ENCODE peak calls at places on chromosomes 4 and X, in ten cellular contexts. One of them, this sample, is unnamed. For H3K79me2, the result is how much of the 10 kb centered on the place peaks cover.

GRCh38 chr4:52729586-52729985 is 21.6 kb downstream of the ERVMER34-1 start:
- DNase-seq in mammary epithelial cell: no peak
- DNase-seq in PC-3: no peak
- DNase-seq in GM23248: no peak
- DNase-seq in mesendoderm: peak
- DNase-seq in MM.1S: no peak
- DNase-seq in OCI-LY7: no peak
- DNase-seq in endothelial cell of umbilical vein: no peak
- DNase-seq in H9: no peak
- DNase-seq in astrocyte: no peak
- DNase-seq in this sample: no peak

GRCh38 chr4:113502476-113502875 is 259.1 kb downstream of the CAMK2D start:
- DNase-seq in H9: no peak
- DNase-seq in OCI-LY7: no peak
- DNase-seq in GM23248: peak
- DNase-seq in PC-3: peak
- DNase-seq in MM.1S: no peak
- DNase-seq in mesendoderm: no peak
- DNase-seq in endothelial cell of umbilical vein: no peak
- DNase-seq in mammary epithelial cell: peak
- DNase-seq in astrocyte: no peak
- DNase-seq in this sample: no peak

GRCh38 chrX:39439910-39440733 is 638.9 kb downstream of the MID1IP1 start:
- DNase-seq in mammary epithelial cell: no peak
- DNase-seq in GM23248: no peak
- DNase-seq in endothelial cell of umbilical vein: no peak
- DNase-seq in PC-3: no peak
- DNase-seq in OCI-LY7: no peak
- DNase-seq in MM.1S: peak
- DNase-seq in H9: no peak
- DNase-seq in astrocyte: no peak
- DNase-seq in mesendoderm: no peak
- DNase-seq in this sample: no peak

GRCh38 chr4:113645771-113646455 is 115.6 kb downstream of the CAMK2D start:
- DNase-seq in mammary epithelial cell: peak
- DNase-seq in endothelial cell of umbilical vein: peak
- DNase-seq in mesendoderm: peak
- DNase-seq in OCI-LY7: no peak
- DNase-seq in GM23248: peak
- DNase-seq in H9: peak
- DNase-seq in PC-3: peak
- DNase-seq in astrocyte: peak
- DNase-seq in MM.1S: no peak
- DNase-seq in this sample: peak

GRCh38 chr4:139740121-139740520 is 74.5 kb downstream of the MGST2 start:
- DNase-seq in H9: no peak
- DNase-seq in mesendoderm: no peak
- DNase-seq in mammary epithelial cell: no peak
- DNase-seq in OCI-LY7: no peak
- DNase-seq in PC-3: no peak
- DNase-seq in endothelial cell of umbilical vein: peak
- DNase-seq in GM23248: no peak
- DNase-seq in astrocyte: no peak
- DNase-seq in MM.1S: no peak
- DNase-seq in this sample: no peak

GRCh38 chr4:152956650-152957436 is 20.7 kb downstream of the FHDC1 start:
- DNase-seq in PC-3: no peak
- DNase-seq in astrocyte: peak
- DNase-seq in MM.1S: no peak
- DNase-seq in OCI-LY7: no peak
- DNase-seq in mammary epithelial cell: no peak
- DNase-seq in GM23248: no peak
- DNase-seq in mesendoderm: peak
- DNase-seq in H9: no peak
- DNase-seq in endothelial cell of umbilical vein: peak
- DNase-seq in this sample: no peak

GRCh38 chrX:22136711-22137110 is 104.6 kb downstream of the PHEX start:
- DNase-seq in PC-3: no peak
- DNase-seq in MM.1S: no peak
- DNase-seq in H9: no peak
- DNase-seq in endothelial cell of umbilical vein: no peak
- DNase-seq in mammary epithelial cell: no peak
- DNase-seq in astrocyte: no peak
- DNase-seq in GM23248: no peak
- DNase-seq in mesendoderm: no peak
- DNase-seq in OCI-LY7: no peak
- DNase-seq in this sample: no peak

GRCh38 chrX:101231080-101231479 is 11.5 kb downstream of the DRP2 start:
- DNase-seq in MM.1S: no peak
- DNase-seq in PC-3: no peak
- DNase-seq in endothelial cell of umbilical vein: no peak
- DNase-seq in OCI-LY7: no peak
- DNase-seq in astrocyte: no peak
- DNase-seq in mammary epithelial cell: no peak
- DNase-seq in GM23248: no peak
- DNase-seq in mesendoderm: no peak
- DNase-seq in H9: no peak
- DNase-seq in this sample: no peak

GRCh38 chr4:25937801-25938200 is 23.8 kb downstream of the SMIM20 start:
- DNase-seq in mesendoderm: peak
- DNase-seq in mammary epithelial cell: no peak
- DNase-seq in PC-3: no peak
- DNase-seq in GM23248: peak
- DNase-seq in H9: no peak
- DNase-seq in endothelial cell of umbilical vein: no peak
- DNase-seq in MM.1S: peak
- DNase-seq in OCI-LY7: no peak
- DNase-seq in astrocyte: peak
- DNase-seq in this sample: no peak

GRCh38 chr4:25941441-25941840 is 27.4 kb downstream of the SMIM20 start:
- DNase-seq in astrocyte: no peak
- DNase-seq in GM23248: no peak
- DNase-seq in mammary epithelial cell: peak
- DNase-seq in PC-3: no peak
- DNase-seq in MM.1S: no peak
- DNase-seq in mesendoderm: no peak
- DNase-seq in OCI-LY7: no peak
- DNase-seq in endothelial cell of umbilical vein: no peak
- DNase-seq in H9: no peak
- DNase-seq in this sample: no peak

GRCh38 chr4:25936696-25937095 is 22.7 kb downstream of the SMIM20 start:
- DNase-seq in PC-3: no peak
- DNase-seq in endothelial cell of umbilical vein: no peak
- DNase-seq in mesendoderm: no peak
- DNase-seq in H9: no peak
- DNase-seq in mammary epithelial cell: no peak
- DNase-seq in MM.1S: no peak
- DNase-seq in astrocyte: no peak
- DNase-seq in GM23248: no peak
- DNase-seq in OCI-LY7: no peak
- DNase-seq in this sample: no peak

GRCh38 chr4:25939330-25939729 is 25.3 kb downstream of the SMIM20 start:
- DNase-seq in endothelial cell of umbilical vein: no peak
- DNase-seq in PC-3: no peak
- DNase-seq in MM.1S: no peak
- DNase-seq in H9: no peak
- DNase-seq in OCI-LY7: no peak
- DNase-seq in mammary epithelial cell: no peak
- DNase-seq in GM23248: no peak
- DNase-seq in astrocyte: no peak
- DNase-seq in mesendoderm: no peak
- DNase-seq in this sample: no peak

DNA sequence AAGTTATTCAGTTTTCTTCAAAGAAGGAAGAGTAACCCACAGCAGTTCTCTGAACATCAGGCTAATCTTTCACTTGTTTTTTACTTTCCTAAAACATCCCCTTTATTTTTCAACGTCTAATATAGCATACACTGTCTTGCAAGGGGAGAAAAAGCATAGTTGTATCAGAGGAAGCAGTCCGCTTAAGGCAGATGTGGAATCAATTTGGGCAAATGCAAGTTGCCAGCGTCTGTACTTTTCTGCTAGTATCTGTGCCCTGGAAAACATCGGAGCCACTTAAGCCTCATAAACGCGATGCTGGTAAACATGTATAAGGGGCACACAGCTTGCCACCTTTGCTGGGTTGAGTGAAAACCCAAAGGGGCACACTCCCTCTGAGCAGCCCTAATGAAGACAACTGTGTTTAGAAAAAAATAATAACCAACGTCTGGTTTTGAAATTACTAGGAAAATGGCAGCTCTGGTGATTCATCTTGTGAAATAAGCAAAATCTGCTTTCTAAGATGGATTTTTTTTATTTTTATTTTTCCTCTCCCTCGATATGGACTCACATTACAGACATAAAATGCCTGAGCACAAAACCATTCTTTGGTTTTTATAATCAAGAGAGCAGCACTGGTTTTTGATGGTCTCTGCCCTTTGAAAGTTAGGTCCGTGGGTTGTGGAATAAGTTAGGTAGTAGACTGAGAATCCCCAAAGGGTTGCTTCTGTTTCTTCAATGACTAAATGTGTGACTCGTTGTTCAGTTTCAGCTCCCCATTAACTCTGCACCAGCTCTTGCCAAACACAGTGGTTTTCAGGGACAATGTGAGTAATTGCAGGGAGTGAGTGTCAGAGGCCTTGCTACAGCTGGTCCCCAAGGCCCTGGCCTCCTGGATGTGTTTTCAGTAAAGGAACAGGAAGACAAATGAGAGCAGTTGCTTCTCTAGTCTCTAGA is 24.5 kb downstream of the SMIM20 start:
- DNase-seq in PC-3: peak
- DNase-seq in astrocyte: peak
- DNase-seq in H9: no peak
- DNase-seq in MM.1S: no peak
- DNase-seq in OCI-LY7: no peak
- DNase-seq in endothelial cell of umbilical vein: no peak
- DNase-seq in mesendoderm: no peak
- DNase-seq in GM23248: peak
- DNase-seq in mammary epithelial cell: peak
- DNase-seq in this sample: no peak
- H3K27ac ChIP-seq in PC-3: no peak
- H3K27ac ChIP-seq in astrocyte: no peak
- H3K27ac ChIP-seq in H9: no peak
- H3K27ac ChIP-seq in MM.1S: no peak
- H3K27ac ChIP-seq in OCI-LY7: no peak
- H3K27ac ChIP-seq in endothelial cell of umbilical vein: no peak
- H3K27ac ChIP-seq in mesendoderm: no peak
- H3K27ac ChIP-seq in GM23248: peak
- H3K27ac ChIP-seq in mammary epithelial cell: no peak
- H3K27ac ChIP-seq in this sample: no peak

GRCh38 chr4:176238157-176238608 is 30.8 kb downstream of the ASB5 start:
- DNase-seq in GM23248: peak
- DNase-seq in OCI-LY7: no peak
- DNase-seq in PC-3: no peak
- DNase-seq in H9: no peak
- DNase-seq in mesendoderm: no peak
- DNase-seq in mammary epithelial cell: no peak
- DNase-seq in endothelial cell of umbilical vein: peak
- DNase-seq in MM.1S: no peak
- DNase-seq in astrocyte: peak
- DNase-seq in this sample: no peak

GRCh38 chr4:176241703-176242102 is 27.3 kb downstream of the ASB5 start:
- DNase-seq in endothelial cell of umbilical vein: no peak
- DNase-seq in astrocyte: no peak
- DNase-seq in mammary epithelial cell: no peak
- DNase-seq in MM.1S: no peak
- DNase-seq in OCI-LY7: no peak
- DNase-seq in GM23248: no peak
- DNase-seq in mesendoderm: no peak
- DNase-seq in H9: no peak
- DNase-seq in PC-3: no peak
- DNase-seq in this sample: no peak

GRCh38 chr4:176242764-176243347 is 26.2 kb downstream of the ASB5 start:
- DNase-seq in mammary epithelial cell: no peak
- DNase-seq in H9: no peak
- DNase-seq in GM23248: no peak
- DNase-seq in mesendoderm: no peak
- DNase-seq in OCI-LY7: no peak
- DNase-seq in astrocyte: no peak
- DNase-seq in PC-3: no peak
- DNase-seq in MM.1S: no peak
- DNase-seq in endothelial cell of umbilical vein: no peak
- DNase-seq in this sample: no peak

GRCh38 chr4:176238819-176239218 is 30.2 kb downstream of the ASB5 start:
- DNase-seq in H9: no peak
- DNase-seq in OCI-LY7: no peak
- DNase-seq in endothelial cell of umbilical vein: peak
- DNase-seq in mammary epithelial cell: peak
- DNase-seq in mesendoderm: peak
- DNase-seq in PC-3: peak
- DNase-seq in GM23248: peak
- DNase-seq in astrocyte: peak
- DNase-seq in MM.1S: no peak
- DNase-seq in this sample: no peak

DNA sequence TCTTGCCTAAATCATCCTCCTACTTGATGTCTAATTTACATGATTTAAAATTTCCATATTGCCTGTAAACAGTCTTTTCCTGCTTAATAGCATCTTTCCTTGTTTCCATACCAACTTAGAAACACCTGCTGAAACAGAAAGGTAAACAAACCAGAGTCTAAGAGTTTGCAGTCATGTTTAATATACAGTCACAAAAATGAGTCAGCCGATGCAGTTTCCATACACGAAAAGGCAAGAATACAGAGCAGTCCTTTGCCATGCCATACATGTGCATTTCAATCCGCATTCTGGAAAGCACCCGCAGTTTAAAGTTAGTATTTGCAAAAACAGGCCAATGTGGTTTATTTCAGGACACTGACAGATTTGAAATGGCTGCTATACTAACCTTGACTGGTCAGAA is 32.1 kb downstream of the ASB5 start:
- DNase-seq in OCI-LY7: no peak
- DNase-seq in endothelial cell of umbilical vein: peak
- DNase-seq in PC-3: peak
- DNase-seq in mesendoderm: no peak
- DNase-seq in mammary epithelial cell: peak
- DNase-seq in MM.1S: peak
- DNase-seq in astrocyte: peak
- DNase-seq in H9: no peak
- DNase-seq in GM23248: peak
- DNase-seq in this sample: no peak
- H3K79me2 ChIP-seq in OCI-LY7: under half
- H3K79me2 ChIP-seq in endothelial cell of umbilical vein: under half
- H3K79me2 ChIP-seq in PC-3: under half
- H3K79me2 ChIP-seq in mesendoderm: under half
- H3K79me2 ChIP-seq in mammary epithelial cell: under half
- H3K79me2 ChIP-seq in MM.1S: under half
- H3K79me2 ChIP-seq in astrocyte: under half
- H3K79me2 ChIP-seq in H9: under half
- H3K79me2 ChIP-seq in GM23248: under half
- H3K79me2 ChIP-seq in this sample: under half

DNA sequence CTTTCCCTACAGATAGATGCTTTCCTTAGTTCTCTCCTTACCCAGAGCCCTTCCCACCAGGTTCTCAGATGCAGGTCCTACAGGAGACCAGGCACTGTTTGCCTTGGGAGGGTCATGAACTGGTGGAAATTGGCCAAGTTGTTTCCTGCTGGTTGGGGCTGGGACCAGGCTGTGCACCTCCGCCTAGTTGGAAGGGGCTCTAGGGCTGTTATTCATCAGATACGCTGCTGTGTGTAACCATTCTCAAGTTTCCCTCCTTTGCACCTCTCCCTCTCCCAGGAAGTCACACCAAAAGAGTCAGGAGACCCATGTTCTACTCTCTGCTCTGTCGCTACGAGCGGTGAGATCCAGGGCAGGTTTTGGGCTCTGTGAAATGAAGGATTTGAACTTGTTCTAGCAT is 11.9 kb upstream of the VSIG1 start:
- DNase-seq in PC-3: peak
- DNase-seq in mesendoderm: no peak
- DNase-seq in OCI-LY7: no peak
- DNase-seq in GM23248: no peak
- DNase-seq in H9: no peak
- DNase-seq in MM.1S: no peak
- DNase-seq in endothelial cell of umbilical vein: no peak
- DNase-seq in mammary epithelial cell: no peak
- DNase-seq in astrocyte: no peak
- DNase-seq in this sample: no peak
- H3K27ac ChIP-seq in PC-3: peak
- H3K27ac ChIP-seq in mesendoderm: no peak
- H3K27ac ChIP-seq in OCI-LY7: no peak
- H3K27ac ChIP-seq in GM23248: no peak
- H3K27ac ChIP-seq in H9: no peak
- H3K27ac ChIP-seq in MM.1S: no peak
- H3K27ac ChIP-seq in endothelial cell of umbilical vein: no peak
- H3K27ac ChIP-seq in mammary epithelial cell: no peak
- H3K27ac ChIP-seq in astrocyte: no peak
- H3K27ac ChIP-seq in this sample: no peak

GRCh38 chr4:105164548-105164947 is 17.9 kb downstream of the TET2 start:
- DNase-seq in OCI-LY7: no peak
- DNase-seq in mammary epithelial cell: no peak
- DNase-seq in GM23248: no peak
- DNase-seq in endothelial cell of umbilical vein: no peak
- DNase-seq in astrocyte: no peak
- DNase-seq in PC-3: no peak
- DNase-seq in MM.1S: no peak
- DNase-seq in H9: no peak
- DNase-seq in mesendoderm: no peak
- DNase-seq in this sample: no peak

GRCh38 chr4:105162123-105162796 is 15.6 kb downstream of the TET2 start:
- DNase-seq in PC-3: no peak
- DNase-seq in endothelial cell of umbilical vein: no peak
- DNase-seq in GM23248: no peak
- DNase-seq in mesendoderm: no peak
- DNase-seq in H9: no peak
- DNase-seq in MM.1S: peak
- DNase-seq in OCI-LY7: no peak
- DNase-seq in astrocyte: no peak
- DNase-seq in mammary epithelial cell: no peak
- DNase-seq in this sample: no peak

GRCh38 chr4:105171912-105172311 is 25.2 kb downstream of the TET2 start:
- DNase-seq in astrocyte: no peak
- DNase-seq in H9: no peak
- DNase-seq in PC-3: no peak
- DNase-seq in MM.1S: no peak
- DNase-seq in mesendoderm: no peak
- DNase-seq in GM23248: no peak
- DNase-seq in OCI-LY7: no peak
- DNase-seq in endothelial cell of umbilical vein: no peak
- DNase-seq in mammary epithelial cell: no peak
- DNase-seq in this sample: no peak

GRCh38 chr4:105170703-105171102 is 24.0 kb downstream of the TET2 start:
- DNase-seq in endothelial cell of umbilical vein: no peak
- DNase-seq in mesendoderm: no peak
- DNase-seq in PC-3: no peak
- DNase-seq in astrocyte: no peak
- DNase-seq in GM23248: no peak
- DNase-seq in mammary epithelial cell: no peak
- DNase-seq in H9: no peak
- DNase-seq in OCI-LY7: no peak
- DNase-seq in MM.1S: no peak
- DNase-seq in this sample: no peak

GRCh38 chr4:105166066-105166465 is 19.4 kb downstream of the TET2 start:
- DNase-seq in OCI-LY7: no peak
- DNase-seq in GM23248: no peak
- DNase-seq in H9: no peak
- DNase-seq in MM.1S: no peak
- DNase-seq in astrocyte: no peak
- DNase-seq in endothelial cell of umbilical vein: no peak
- DNase-seq in PC-3: no peak
- DNase-seq in mesendoderm: no peak
- DNase-seq in mammary epithelial cell: no peak
- DNase-seq in this sample: no peak
- H3K79me2 ChIP-seq in OCI-LY7: under half
- H3K79me2 ChIP-seq in GM23248: half or more
- H3K79me2 ChIP-seq in H9: under half
- H3K79me2 ChIP-seq in MM.1S: under half
- H3K79me2 ChIP-seq in astrocyte: half or more
- H3K79me2 ChIP-seq in endothelial cell of umbilical vein: under half
- H3K79me2 ChIP-seq in PC-3: under half
- H3K79me2 ChIP-seq in mesendoderm: under half
- H3K79me2 ChIP-seq in mammary epithelial cell: half or more
- H3K79me2 ChIP-seq in this sample: under half

This sample was measured in neural progenitor cell.